ENCODE peak calls at places on chromosomes 11 and 22, in seven cellular contexts. One of them, this sample, is unnamed.

GRCh38 chr11:28697920-28698827 is 590.0 kb downstream of the METTL15 start:
- DNase-seq in BJ: no peak
- DNase-seq in cardiac fibroblast: peak; percentile 68
- DNase-seq in small intestine: peak; percentile 43
- DNase-seq in IMR-90: peak; percentile 61
- DNase-seq in GM12865: peak; percentile 37
- DNase-seq in lower lobe of right lung: no peak
- DNase-seq in this sample: peak; percentile 62

GRCh38 chr22:42934338-42934737 is 77.3 kb upstream of the ARFGAP3 start:
- DNase-seq in BJ: no peak
- DNase-seq in cardiac fibroblast: no peak
- DNase-seq in small intestine: no peak
- DNase-seq in IMR-90: no peak
- DNase-seq in GM12865: peak; percentile 33
- DNase-seq in lower lobe of right lung: no peak
- DNase-seq in this sample: peak; percentile 62

GRCh38 chr11:78314753-78315152 is 102.9 kb downstream of the GAB2 start:
- DNase-seq in BJ: no peak
- DNase-seq in cardiac fibroblast: no peak
- DNase-seq in small intestine: no peak
- DNase-seq in IMR-90: no peak
- DNase-seq in GM12865: no peak
- DNase-seq in lower lobe of right lung: no peak
- DNase-seq in this sample: no peak

GRCh38 chr22:29456211-29456671 is 17.9 kb downstream of the RFPL1 start:
- DNase-seq in BJ: no peak
- DNase-seq in cardiac fibroblast: no peak
- DNase-seq in small intestine: no peak
- DNase-seq in IMR-90: peak; percentile 39
- DNase-seq in GM12865: no peak
- DNase-seq in lower lobe of right lung: no peak
- DNase-seq in this sample: no peak

GRCh38 chr11:61712911-61713310 is 32.7 kb downstream of the DAGLA start:
- DNase-seq in BJ: no peak
- DNase-seq in cardiac fibroblast: no peak
- DNase-seq in small intestine: no peak
- DNase-seq in IMR-90: no peak
- DNase-seq in GM12865: no peak
- DNase-seq in lower lobe of right lung: no peak
- DNase-seq in this sample: no peak

GRCh38 chr11:65439331-65440181 is 17.0 kb downstream of the NEAT1 start:
- DNase-seq in BJ: no peak
- DNase-seq in cardiac fibroblast: peak; percentile 65
- DNase-seq in small intestine: peak; percentile 15
- DNase-seq in IMR-90: peak; percentile 48
- DNase-seq in GM12865: no peak
- DNase-seq in lower lobe of right lung: no peak
- DNase-seq in this sample: no peak

GRCh38 chr11:60912223-60912850 is 1.6 kb upstream of the TMEM109 start:
- DNase-seq in BJ: no peak
- DNase-seq in cardiac fibroblast: no peak
- DNase-seq in small intestine: no peak
- DNase-seq in IMR-90: no peak
- DNase-seq in GM12865: no peak
- DNase-seq in lower lobe of right lung: no peak
- DNase-seq in this sample: no peak

GRCh38 chr11:111939836-111940604 is 2.9 kb downstream of the DIXDC1 start:
- DNase-seq in BJ: no peak
- DNase-seq in cardiac fibroblast: peak; percentile 69
- DNase-seq in small intestine: no peak
- DNase-seq in IMR-90: peak; percentile 94
- DNase-seq in GM12865: no peak
- DNase-seq in lower lobe of right lung: no peak
- DNase-seq in this sample: no peak

GRCh38 chr11:72203163-72203562 is 11.2 kb downstream of the FOLR1 start:
- DNase-seq in BJ: no peak
- DNase-seq in cardiac fibroblast: no peak
- DNase-seq in small intestine: no peak
- DNase-seq in IMR-90: no peak
- DNase-seq in GM12865: no peak
- DNase-seq in lower lobe of right lung: no peak
- DNase-seq in this sample: no peak

GRCh38 chr11:64923944-64924909 is at the start of gene PPP2R5B:
- DNase-seq in BJ: peak; percentile 78
- DNase-seq in cardiac fibroblast: peak; percentile 95
- DNase-seq in small intestine: peak; percentile 97
- DNase-seq in IMR-90: peak; percentile 94
- DNase-seq in GM12865: peak; percentile 91
- DNase-seq in lower lobe of right lung: peak; percentile 95
- DNase-seq in this sample: peak; percentile 96

GRCh38 chr11:2261436-2262230 is 8.8 kb downstream of the ASCL2 start:
- DNase-seq in BJ: no peak
- DNase-seq in cardiac fibroblast: no peak
- DNase-seq in small intestine: no peak
- DNase-seq in IMR-90: no peak
- DNase-seq in GM12865: no peak
- DNase-seq in lower lobe of right lung: no peak
- DNase-seq in this sample: peak; percentile 56

GRCh38 chr22:24156146-24156914 is 25.0 kb upstream of the SUSD2 start:
- DNase-seq in BJ: no peak
- DNase-seq in cardiac fibroblast: peak; percentile 36
- DNase-seq in small intestine: peak; percentile 33
- DNase-seq in IMR-90: peak; percentile 52
- DNase-seq in GM12865: peak; percentile 76
- DNase-seq in lower lobe of right lung: peak; percentile 70
- DNase-seq in this sample: peak; percentile 82

GRCh38 chr11:57476883-57477506 is 16.7 kb downstream of the RTN4RL2 start:
- DNase-seq in BJ: no peak
- DNase-seq in cardiac fibroblast: no peak
- DNase-seq in small intestine: peak; percentile 35
- DNase-seq in IMR-90: peak; percentile 17
- DNase-seq in GM12865: peak; percentile 80
- DNase-seq in lower lobe of right lung: peak; percentile 59
- DNase-seq in this sample: peak; percentile 79

GRCh38 chr22:24706050-24706449 is 68.5 kb downstream of the PIWIL3 start:
- DNase-seq in BJ: no peak
- DNase-seq in cardiac fibroblast: no peak
- DNase-seq in small intestine: no peak
- DNase-seq in IMR-90: no peak
- DNase-seq in GM12865: no peak
- DNase-seq in lower lobe of right lung: no peak
- DNase-seq in this sample: no peak

GRCh38 chr11:123184531-123184930 is 10.5 kb downstream of the CLMP start:
- DNase-seq in BJ: no peak
- DNase-seq in cardiac fibroblast: no peak
- DNase-seq in small intestine: no peak
- DNase-seq in IMR-90: no peak
- DNase-seq in GM12865: no peak
- DNase-seq in lower lobe of right lung: no peak
- DNase-seq in this sample: no peak

GRCh38 chr11:86301742-86302091 is 323 bp upstream of the HIKESHI start:
- DNase-seq in BJ: no peak
- DNase-seq in cardiac fibroblast: no peak
- DNase-seq in small intestine: no peak
- DNase-seq in IMR-90: no peak
- DNase-seq in GM12865: no peak
- DNase-seq in lower lobe of right lung: no peak
- DNase-seq in this sample: no peak
- H3K4me3 ChIP-seq in BJ: peak overlapping the region; percentile 66
- H3K4me3 ChIP-seq in cardiac fibroblast: no peak overlapping the region
- H3K4me3 ChIP-seq in small intestine: peak overlapping the region; percentile 91
- H3K4me3 ChIP-seq in IMR-90: peak overlapping the region; percentile 6
- H3K4me3 ChIP-seq in GM12865: peak overlapping the region; percentile 77
- H3K4me3 ChIP-seq in lower lobe of right lung: peak overlapping the region; percentile 70
- H3K4me3 ChIP-seq in this sample: peak overlapping the region; percentile 69

DNA sequence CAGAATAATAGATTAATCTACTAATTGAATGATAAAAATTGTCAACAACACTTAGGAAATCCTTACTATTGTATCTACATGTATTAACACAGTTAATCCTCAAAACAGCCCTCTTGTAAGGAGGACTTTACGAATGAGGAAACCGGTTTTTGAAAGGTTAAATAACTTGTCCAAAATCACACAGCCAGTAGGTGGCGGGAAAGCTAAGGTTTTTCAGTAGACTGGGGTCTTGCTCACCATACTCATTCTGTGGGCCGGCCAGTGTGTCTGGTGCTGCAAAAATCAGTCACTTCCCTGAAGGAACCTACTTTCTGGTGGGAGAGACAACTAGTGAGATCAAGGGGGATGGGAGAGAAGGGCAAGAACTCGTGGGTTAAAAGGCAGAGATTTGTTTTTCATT is 3.8 kb downstream of the DCPS start:
- DNase-seq in BJ: no peak
- DNase-seq in cardiac fibroblast: peak; percentile 76
- DNase-seq in small intestine: no peak
- DNase-seq in IMR-90: peak; percentile 58
- DNase-seq in GM12865: peak; percentile 61
- DNase-seq in lower lobe of right lung: no peak
- DNase-seq in this sample: no peak
- H3K4me3 ChIP-seq in BJ: no peak overlapping the region
- H3K4me3 ChIP-seq in cardiac fibroblast: no peak overlapping the region
- H3K4me3 ChIP-seq in small intestine: no peak overlapping the region
- H3K4me3 ChIP-seq in IMR-90: no peak overlapping the region
- H3K4me3 ChIP-seq in GM12865: no peak overlapping the region
- H3K4me3 ChIP-seq in lower lobe of right lung: no peak overlapping the region
- H3K4me3 ChIP-seq in this sample: no peak overlapping the region

GRCh38 chr22:50169181-50169759 is 1.3 kb upstream of the PANX2 start:
- DNase-seq in BJ: no peak
- DNase-seq in cardiac fibroblast: no peak
- DNase-seq in small intestine: no peak
- DNase-seq in IMR-90: no peak
- DNase-seq in GM12865: no peak
- DNase-seq in lower lobe of right lung: no peak
- DNase-seq in this sample: no peak
- H3K4me3 ChIP-seq in BJ: no peak overlapping the region
- H3K4me3 ChIP-seq in cardiac fibroblast: no peak overlapping the region
- H3K4me3 ChIP-seq in small intestine: peak overlapping the region; percentile 55
- H3K4me3 ChIP-seq in IMR-90: no peak overlapping the region
- H3K4me3 ChIP-seq in GM12865: no peak overlapping the region
- H3K4me3 ChIP-seq in lower lobe of right lung: peak overlapping the region; percentile 44
- H3K4me3 ChIP-seq in this sample: peak overlapping the region; percentile 39

GRCh38 chr11:34630544-34630943 is 9.7 kb downstream of the EHF start:
- DNase-seq in BJ: no peak
- DNase-seq in cardiac fibroblast: no peak
- DNase-seq in small intestine: no peak
- DNase-seq in IMR-90: no peak
- DNase-seq in GM12865: no peak
- DNase-seq in lower lobe of right lung: no peak
- DNase-seq in this sample: no peak

GRCh38 chr11:34633640-34633989 is 12.7 kb downstream of the EHF start:
- DNase-seq in BJ: no peak
- DNase-seq in cardiac fibroblast: no peak
- DNase-seq in small intestine: no peak
- DNase-seq in IMR-90: no peak
- DNase-seq in GM12865: no peak
- DNase-seq in lower lobe of right lung: no peak
- DNase-seq in this sample: no peak

GRCh38 chr11:34632105-34632780 is 11.3 kb downstream of the EHF start:
- DNase-seq in BJ: no peak
- DNase-seq in cardiac fibroblast: no peak
- DNase-seq in small intestine: no peak
- DNase-seq in IMR-90: no peak
- DNase-seq in GM12865: no peak
- DNase-seq in lower lobe of right lung: no peak
- DNase-seq in this sample: no peak

GRCh38 chr11:34631297-34631696 is 10.4 kb downstream of the EHF start:
- DNase-seq in BJ: no peak
- DNase-seq in cardiac fibroblast: no peak
- DNase-seq in small intestine: no peak
- DNase-seq in IMR-90: no peak
- DNase-seq in GM12865: no peak
- DNase-seq in lower lobe of right lung: no peak
- DNase-seq in this sample: no peak

DNA sequence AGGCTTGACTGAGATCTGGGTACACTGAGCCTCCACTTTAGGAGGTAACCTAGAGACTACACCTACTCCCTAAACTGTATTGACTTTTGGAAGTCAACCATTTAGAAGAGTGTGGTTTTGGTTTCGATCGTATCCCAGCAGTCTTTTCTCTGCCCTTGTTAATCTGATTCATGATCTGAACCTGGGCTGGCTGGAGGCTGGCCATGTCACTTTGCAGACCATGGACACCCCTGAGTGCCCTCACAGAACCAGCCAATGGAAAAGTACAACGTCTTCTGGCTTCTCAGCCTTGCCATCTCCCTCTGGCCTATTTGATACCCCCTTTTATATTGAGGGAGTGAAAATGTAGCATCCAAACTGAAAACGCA is 10.8 kb downstream of the EHF start:
- DNase-seq in BJ: no peak
- DNase-seq in cardiac fibroblast: no peak
- DNase-seq in small intestine: peak; percentile 60
- DNase-seq in IMR-90: no peak
- DNase-seq in GM12865: no peak
- DNase-seq in lower lobe of right lung: no peak
- DNase-seq in this sample: no peak
- H3K4me3 ChIP-seq in BJ: no peak overlapping the region
- H3K4me3 ChIP-seq in cardiac fibroblast: no peak overlapping the region
- H3K4me3 ChIP-seq in small intestine: peak overlapping the region; percentile 12
- H3K4me3 ChIP-seq in IMR-90: no peak overlapping the region
- H3K4me3 ChIP-seq in GM12865: no peak overlapping the region
- H3K4me3 ChIP-seq in lower lobe of right lung: no peak overlapping the region
- H3K4me3 ChIP-seq in this sample: no peak overlapping the region

DNA sequence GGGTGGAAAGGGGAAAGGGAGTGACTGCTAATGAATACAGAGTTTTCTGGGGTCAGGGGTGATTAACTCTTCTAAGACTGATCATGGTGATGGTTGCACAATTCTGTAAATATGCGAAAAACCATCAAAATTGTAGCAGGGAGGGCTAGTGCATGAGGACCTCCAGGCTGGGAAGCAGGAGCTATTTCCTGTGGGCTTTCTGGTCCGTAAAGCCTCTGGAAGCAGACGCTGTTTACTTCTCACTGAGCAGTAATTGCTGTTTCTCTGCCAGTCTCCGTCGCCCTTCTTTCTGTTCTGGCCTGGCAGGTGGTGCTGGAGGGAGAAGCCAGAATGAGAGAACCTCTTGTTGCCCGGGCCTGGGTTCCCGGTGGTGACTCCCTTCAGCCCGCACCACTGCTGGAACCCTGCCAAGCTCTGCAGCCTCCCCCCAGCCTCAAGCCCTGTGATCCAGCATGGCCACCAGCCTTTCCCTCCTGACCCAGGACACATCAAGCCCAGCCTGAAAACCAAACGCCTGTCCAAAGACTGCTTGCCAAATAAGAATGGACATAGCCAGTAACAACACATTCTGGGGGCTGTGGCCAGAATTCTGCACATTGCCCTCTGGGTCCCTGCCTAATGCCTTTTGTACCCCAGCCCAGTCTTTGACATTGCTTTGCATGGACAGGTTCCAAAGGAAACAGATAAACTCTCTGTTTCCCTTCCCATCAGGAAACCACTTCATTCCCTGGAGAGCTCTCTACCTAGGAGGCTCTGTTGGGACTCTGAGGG is 201.0 kb upstream of the NAV2 start:
- DNase-seq in BJ: no peak
- DNase-seq in cardiac fibroblast: peak; percentile 70
- DNase-seq in small intestine: no peak
- DNase-seq in IMR-90: no peak
- DNase-seq in GM12865: no peak
- DNase-seq in lower lobe of right lung: peak; percentile 55
- DNase-seq in this sample: peak; percentile 66
- H3K4me3 ChIP-seq in BJ: no peak overlapping the region
- H3K4me3 ChIP-seq in cardiac fibroblast: no peak overlapping the region
- H3K4me3 ChIP-seq in small intestine: no peak overlapping the region
- H3K4me3 ChIP-seq in IMR-90: no peak overlapping the region
- H3K4me3 ChIP-seq in GM12865: no peak overlapping the region
- H3K4me3 ChIP-seq in lower lobe of right lung: no peak overlapping the region
- H3K4me3 ChIP-seq in this sample: no peak overlapping the region

GRCh38 chr11:44942029-44942710 is 8.5 kb downstream of the TP53I11 start:
- DNase-seq in BJ: no peak
- DNase-seq in cardiac fibroblast: no peak
- DNase-seq in small intestine: no peak
- DNase-seq in IMR-90: no peak
- DNase-seq in GM12865: no peak
- DNase-seq in lower lobe of right lung: no peak
- DNase-seq in this sample: no peak
- H3K4me3 ChIP-seq in BJ: no peak overlapping the region
- H3K4me3 ChIP-seq in cardiac fibroblast: no peak overlapping the region
- H3K4me3 ChIP-seq in small intestine: no peak overlapping the region
- H3K4me3 ChIP-seq in IMR-90: no peak overlapping the region
- H3K4me3 ChIP-seq in GM12865: no peak overlapping the region
- H3K4me3 ChIP-seq in lower lobe of right lung: no peak overlapping the region
- H3K4me3 ChIP-seq in this sample: no peak overlapping the region